ENCODE peak calls at places on chromosomes 4 and X, in five cellular contexts. F is K562, L is GM12878, H is HepG2, S is H1. X is an unnamed sample.

GRCh38 chr4:89863533-89863932 is 26.6 kb upstream of the SNCA start:
- DNase-seq in F (peak; percentile 16), L (no peak), H (no peak), S (no peak), X (no peak)

GRCh38 chr4:4990857-4991540 is 28.3 kb downstream of the CYTL1 start:
- DNase-seq in F (peak; percentile 44), L (no peak), H (no peak), S (no peak), X (no peak)

GRCh38 chr4:140185725-140186124 is 31.7 kb upstream of the MAML3 start:
- DNase-seq in F (no peak), L (no peak), H (no peak), S (no peak), X (no peak)

GRCh38 chrX:103687073-103687695 is 685 bp upstream of the MORF4L2 start:
- DNase-seq in F (peak; percentile 87), L (no peak), H (no peak), S (peak; percentile 60), X (no peak)

GRCh38 chrX:105120460-105120859 is 100.0 kb downstream of the TEX13A start:
- DNase-seq in F (no peak), L (no peak), H (no peak), S (no peak), X (no peak)

GRCh38 chr4:7086384-7086783 is 18.5 kb upstream of the GRPEL1 start:
- DNase-seq in F (no peak), L (no peak), H (no peak), S (no peak), X (no peak)

GRCh38 chr4:71962622-71963264 is 69.1 kb upstream of the NPFFR2 start:
- DNase-seq in F (no peak), L (no peak), H (no peak), S (no peak), X (no peak)

GRCh38 chrX:108312011-108312410 is 126.2 kb downstream of the COL4A6 start:
- DNase-seq in F (no peak), L (no peak), H (no peak), S (no peak), X (no peak)

GRCh38 chr4:40916218-40916555 is 166.4 kb downstream of the NSUN7 start:
- DNase-seq in F (no peak), L (no peak), H (no peak), S (no peak), X (no peak)

DNA sequence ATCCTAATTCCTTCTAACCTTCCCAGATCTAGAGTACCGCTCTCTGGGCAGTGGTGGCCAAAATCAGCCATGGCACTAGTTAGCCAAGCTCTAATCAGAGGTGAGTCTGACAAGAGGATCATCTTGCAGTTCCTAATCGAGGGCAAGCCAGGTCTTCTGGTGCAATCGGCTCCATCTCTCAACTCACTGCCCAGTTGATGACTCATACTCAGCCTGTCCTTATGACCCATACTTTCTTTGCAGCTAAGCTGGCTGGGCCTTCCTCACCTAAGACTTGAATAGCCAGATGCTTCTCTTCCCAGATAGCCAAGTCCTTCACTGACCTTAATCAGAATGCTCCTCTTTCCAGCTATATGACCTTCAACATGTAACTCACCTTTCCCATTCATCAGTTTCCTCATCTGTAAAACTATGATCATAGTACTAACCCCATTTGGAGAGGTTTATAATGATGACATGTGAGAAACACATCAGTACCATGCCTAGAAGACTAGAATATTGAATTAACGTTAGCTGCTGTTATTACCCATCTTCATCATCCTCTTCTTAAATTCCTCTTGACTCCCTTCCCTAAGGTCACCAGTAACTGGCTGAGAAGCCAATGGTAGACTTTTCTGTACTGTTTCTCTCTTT is 57.1 kb downstream of the RELL1 start:
- DNase-seq in F (peak; percentile 45), L (no peak), H (no peak), S (no peak), X (no peak)
- TF ChIP-seq EZH2 in F (no peak), L (no peak), H (no peak), S (no peak), X (no peak)

DNA sequence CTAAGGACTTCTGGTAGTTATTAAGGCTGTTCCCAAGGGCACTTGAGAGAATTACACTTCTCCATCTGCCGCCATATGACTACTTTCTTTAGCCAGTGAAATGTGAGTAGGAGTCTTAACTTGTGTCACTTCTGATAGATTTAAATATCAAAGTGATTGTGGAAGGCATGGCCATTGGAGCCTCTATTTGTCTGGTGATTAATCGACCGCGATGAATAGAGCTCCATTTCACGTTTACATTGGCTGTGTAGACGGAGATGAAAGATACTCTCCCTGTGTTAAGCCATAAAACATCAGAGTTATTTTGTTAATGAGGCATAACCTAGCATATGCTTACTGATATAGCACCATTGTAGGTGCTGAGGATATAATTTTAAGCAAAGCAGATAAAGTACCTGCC is 852.4 kb downstream of the CCSER1 start:
- DNase-seq in F (no peak), L (no peak), H (no peak), S (no peak), X (no peak)
- TF ChIP-seq CREB1 in F (no peak), L (no peak), H (no peak), S (no peak), X (no peak)

DNA sequence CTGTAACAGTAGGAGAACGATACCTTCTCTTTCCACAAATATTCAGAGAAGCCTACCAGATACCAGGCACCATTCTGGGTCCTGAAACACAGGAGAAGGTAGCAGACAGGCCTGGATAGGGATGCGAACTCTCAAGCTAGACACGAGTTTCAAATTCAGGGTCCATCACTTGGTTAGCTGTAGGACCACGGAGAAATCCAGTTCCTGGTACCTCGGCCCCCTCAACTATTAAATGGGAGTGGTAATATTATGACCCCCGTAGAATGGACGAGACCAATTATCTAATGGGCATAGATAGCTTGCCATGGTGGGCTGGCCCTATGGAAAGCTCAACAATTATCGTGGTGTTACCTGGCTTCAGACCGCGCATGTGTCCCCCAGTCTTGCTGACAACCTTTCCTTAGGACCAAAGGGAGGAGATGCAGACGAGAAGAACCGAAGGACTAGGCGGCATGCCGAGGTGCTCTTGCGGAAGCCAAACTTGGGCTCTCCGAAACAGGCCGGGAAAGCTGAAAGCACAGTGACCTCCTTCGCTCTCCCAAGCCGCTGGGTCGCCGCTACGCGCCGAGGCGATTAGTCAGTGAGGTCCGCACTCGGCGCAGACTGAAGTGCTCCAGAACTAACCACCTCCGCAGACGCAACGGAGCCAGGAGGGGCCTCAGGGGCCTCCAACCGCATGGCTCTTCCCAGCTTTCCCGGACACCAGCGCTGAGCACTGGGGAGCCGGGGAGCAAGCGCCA is 19.6 kb downstream of the NKX3-2 start:
- DNase-seq in F (no peak), L (no peak), H (no peak), S (peak; percentile 73), X (peak; percentile 77)
- TF ChIP-seq EZH2 in F (no peak), L (no peak), H (no peak), S (peak; percentile 93), X (peak; percentile 63)

GRCh38 chr4:38179690-38180299 is 219.6 kb downstream of the PTTG2 start:
- DNase-seq in F (peak; percentile 76), L (peak; percentile 56), H (peak; percentile 65), S (peak; percentile 86), X (peak; percentile 82)

GRCh38 chr4:38177792-38178665 is 217.8 kb downstream of the PTTG2 start:
- DNase-seq in F (peak; percentile 73), L (no peak), H (no peak), S (no peak), X (no peak)

GRCh38 chr4:38178666-38178995 is 218.4 kb downstream of the PTTG2 start:
- DNase-seq in F (no peak), L (peak; percentile 50), H (no peak), S (no peak), X (no peak)

GRCh38 chr4:38174811-38175210 is 214.6 kb downstream of the PTTG2 start:
- DNase-seq in F (no peak), L (no peak), H (no peak), S (no peak), X (no peak)

GRCh38 chr4:38177035-38177791 is 217.0 kb downstream of the PTTG2 start:
- DNase-seq in F (no peak), L (no peak), H (no peak), S (no peak), X (no peak)
- TF ChIP-seq CREB1 in F (no peak), L (peak; percentile 28), H (no peak), S (no peak), X (no peak)

GRCh38 chr4:808860-809570 is 16.9 kb downstream of the CPLX1 start:
- DNase-seq in F (no peak), L (no peak), H (no peak), S (no peak), X (no peak)

GRCh38 chr4:818106-818921 is 7.6 kb downstream of the CPLX1 start:
- DNase-seq in F (no peak), L (no peak), H (no peak), S (no peak), X (no peak)

GRCh38 chr4:814312-814850 is 11.5 kb downstream of the CPLX1 start:
- DNase-seq in F (no peak), L (no peak), H (no peak), S (no peak), X (no peak)

GRCh38 chr4:815464-816146 is 10.3 kb downstream of the CPLX1 start:
- DNase-seq in F (no peak), L (no peak), H (peak; percentile 91), S (no peak), X (no peak)

GRCh38 chr4:813900-814299 is 12.0 kb downstream of the CPLX1 start:
- DNase-seq in F (no peak), L (no peak), H (peak; percentile 58), S (peak; percentile 47), X (peak; percentile 60)
- TF ChIP-seq EZH2 in F (no peak), L (no peak), H (no peak), S (no peak), X (no peak)

DNA sequence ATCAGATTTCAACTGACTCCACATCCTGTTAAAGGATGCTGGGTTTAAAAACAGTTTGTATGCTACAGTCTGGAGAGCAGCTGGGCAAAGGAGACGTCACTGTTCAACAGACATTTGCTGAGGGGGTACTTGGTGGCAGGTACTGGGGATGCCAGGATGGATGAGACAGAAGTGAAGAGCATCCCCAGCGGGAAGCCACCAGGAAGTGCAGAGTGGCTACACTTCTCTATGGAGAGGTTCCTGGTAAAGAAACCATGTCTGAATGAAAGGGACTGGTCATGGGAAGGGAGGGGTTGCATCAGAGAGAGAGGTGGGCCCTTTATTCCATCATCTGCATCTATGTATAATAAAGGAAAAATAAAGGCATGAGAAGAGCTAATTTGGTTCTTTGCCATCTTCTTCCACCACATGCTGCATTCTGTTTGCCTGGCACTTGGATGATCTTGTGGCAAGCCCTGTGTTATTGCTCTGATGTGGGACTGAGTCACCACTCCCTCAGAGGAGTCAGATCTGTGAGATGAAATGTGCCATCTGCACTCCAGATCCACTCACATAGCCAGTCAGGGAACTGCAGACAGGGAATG is 144.9 kb downstream of the SOWAHB start:
- DNase-seq in F (no peak), L (no peak), H (no peak), S (no peak), X (no peak)
- TF ChIP-seq CREB1 in F (no peak), L (no peak), H (no peak), S (no peak), X (no peak)

GRCh38 chrX:637660-638481 is 7.3 kb downstream of the SHOX start:
- DNase-seq in F (no peak), L (no peak), H (no peak), S (peak; percentile 37), X (no peak)
- TF ChIP-seq EZH2 in F (no peak), L (no peak), H (no peak), S (peak; percentile 90), X (peak; percentile 70)

GRCh38 chrX:155048997-155049619 is 21.8 kb downstream of the CMC4 start:
- DNase-seq in F (peak; percentile 80), L (no peak), H (peak; percentile 35), S (peak; percentile 68), X (peak; percentile 75)
- TF ChIP-seq CREB1 in F (no peak), L (no peak), H (no peak), S (no peak), X (no peak)

X was measured in GM23338.